ENCODE peak calls at places on chromosome 17, in six cellular contexts. N, P, T, F, H and Y are unnamed samples.

GRCh38 chr17:57357392-57357784 is 101.1 kb downstream of the MSI2 start:
- DNase-seq in N (no peak), P (no peak), T (no peak), F (no peak), H (no peak), Y (no peak)

GRCh38 chr17:16215965-16216316 is 607 bp upstream of the NCOR1 start:
- DNase-seq in N (peak), P (no peak), T (peak), F (no peak), H (no peak), Y (no peak)

GRCh38 chr17:39605492-39606433 is 2.0 kb downstream of the NEUROD2 start:
- DNase-seq in N (peak), P (no peak), T (no peak), F (no peak), H (no peak), Y (no peak)

GRCh38 chr17:83053021-83053778 is 26.2 kb upstream of the METRNL start:
- DNase-seq in N (no peak), P (peak), T (no peak), F (no peak), H (peak), Y (no peak)

GRCh38 chr17:7262192-7263070 is at the start of gene CLDN7:
- DNase-seq in N (no peak), P (no peak), T (no peak), F (no peak), H (no peak), Y (no peak)

GRCh38 chr17:79192503-79193500 is 118.2 kb downstream of the ENGASE start:
- DNase-seq in N (peak), P (peak), T (no peak), F (no peak), H (no peak), Y (peak)

GRCh38 chr17:43324205-43324893 is 74.4 kb upstream of the ARL4D start:
- DNase-seq in N (no peak), P (no peak), T (no peak), F (no peak), H (no peak), Y (no peak)

GRCh38 chr17:78512976-78513375 is 64.2 kb downstream of the DNAH17 start:
- DNase-seq in N (no peak), P (no peak), T (no peak), F (no peak), H (no peak), Y (no peak)

GRCh38 chr17:46212634-46213435 is 19.6 kb upstream of the KANSL1 start:
- DNase-seq in N (peak), P (peak), T (peak), F (peak), H (peak), Y (peak)

GRCh38 chr17:39754958-39755549 is 17.3 kb downstream of the GRB7 start:
- DNase-seq in N (peak), P (no peak), T (no peak), F (no peak), H (no peak), Y (no peak)

GRCh38 chr17:65218261-65218660 is 81.1 kb downstream of the RGS9 start:
- DNase-seq in N (no peak), P (no peak), T (no peak), F (no peak), H (no peak), Y (no peak)

GRCh38 chr17:38428150-38428642 is at the start of gene ARHGAP23:
- DNase-seq in N (peak), P (peak), T (peak), F (no peak), H (no peak), Y (no peak)

GRCh38 chr17:34537445-34537844 is 41.9 kb upstream of the TMEM132E start:
- DNase-seq in N (no peak), P (no peak), T (no peak), F (no peak), H (no peak), Y (no peak)

GRCh38 chr17:34539881-34540280 is 39.5 kb upstream of the TMEM132E start:
- DNase-seq in N (no peak), P (no peak), T (no peak), F (no peak), H (no peak), Y (no peak)

GRCh38 chr17:34547453-34548063 is 31.8 kb upstream of the TMEM132E start:
- DNase-seq in N (no peak), P (no peak), T (no peak), F (no peak), H (no peak), Y (no peak)

GRCh38 chr17:34542700-34543336 is 36.6 kb upstream of the TMEM132E start:
- DNase-seq in N (peak), P (no peak), T (no peak), F (no peak), H (no peak), Y (peak)
- TF ChIP-seq CTCF in N (peak), P (peak), T (peak), F (peak), H (peak), Y (peak)

DNA sequence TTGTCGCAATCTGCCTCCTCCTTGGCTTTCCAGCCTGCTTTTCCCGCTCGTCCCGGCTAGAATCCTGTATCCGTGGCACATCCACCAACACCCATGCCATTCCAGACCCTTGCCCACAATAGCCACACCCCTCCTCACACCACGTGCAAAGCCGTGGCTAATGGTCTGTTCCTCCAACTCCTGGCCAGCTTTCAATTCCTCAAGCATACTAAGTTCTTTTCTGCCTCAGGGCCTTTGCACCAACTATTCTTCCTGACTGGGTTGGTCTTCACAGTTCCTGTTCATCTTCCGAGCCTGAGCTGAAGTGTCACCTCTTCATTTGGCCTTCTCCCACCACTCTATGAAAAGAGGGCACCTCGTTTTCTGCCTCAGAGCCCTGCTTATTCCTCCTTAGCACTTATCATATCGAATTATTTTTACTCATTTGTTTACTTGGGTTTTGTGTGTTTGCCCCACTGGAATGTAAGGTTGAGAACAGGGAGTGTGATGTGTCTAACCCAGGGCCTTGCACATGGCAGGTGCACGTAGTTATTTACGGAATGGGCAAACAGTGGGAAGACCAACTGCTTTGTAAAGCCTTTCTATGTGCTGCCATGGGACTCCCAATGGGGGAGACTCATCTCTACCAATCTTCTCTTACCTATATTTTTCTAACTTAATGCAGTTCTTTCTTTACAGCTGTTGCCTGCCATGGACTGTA is 69.0 kb downstream of the CDK5R1 start:
- DNase-seq in N (no peak), P (no peak), T (no peak), F (no peak), H (no peak), Y (no peak)
- TF ChIP-seq CTCF in N (no peak), P (no peak), T (no peak), F (no peak), H (no peak), Y (no peak)

GRCh38 chr17:50501054-50501453 is 7.2 kb upstream of the MYCBPAP start:
- DNase-seq in N (peak), P (peak), T (peak), F (no peak), H (no peak), Y (peak)
- TF ChIP-seq CTCF in N (peak), P (peak), T (no peak), F (peak), H (peak), Y (peak)

GRCh38 chr17:40873255-40873654 is 6.2 kb upstream of the KRT12 start:
- DNase-seq in N (no peak), P (no peak), T (no peak), F (no peak), H (no peak), Y (no peak)
- TF ChIP-seq CTCF in N (no peak), P (peak), T (no peak), F (peak), H (no peak), Y (no peak)

GRCh38 chr17:50902768-50903353 is 36.7 kb upstream of the TOB1 start:
- DNase-seq in N (no peak), P (no peak), T (no peak), F (no peak), H (no peak), Y (no peak)

GRCh38 chr17:50899559-50900319 is 33.6 kb upstream of the TOB1 start:
- DNase-seq in N (no peak), P (no peak), T (no peak), F (no peak), H (no peak), Y (no peak)

GRCh38 chr17:50900383-50900892 is 34.3 kb upstream of the TOB1 start:
- DNase-seq in N (no peak), P (no peak), T (no peak), F (no peak), H (no peak), Y (no peak)

GRCh38 chr17:50898369-50899004 is 32.3 kb upstream of the TOB1 start:
- DNase-seq in N (no peak), P (no peak), T (no peak), F (no peak), H (no peak), Y (no peak)

DNA sequence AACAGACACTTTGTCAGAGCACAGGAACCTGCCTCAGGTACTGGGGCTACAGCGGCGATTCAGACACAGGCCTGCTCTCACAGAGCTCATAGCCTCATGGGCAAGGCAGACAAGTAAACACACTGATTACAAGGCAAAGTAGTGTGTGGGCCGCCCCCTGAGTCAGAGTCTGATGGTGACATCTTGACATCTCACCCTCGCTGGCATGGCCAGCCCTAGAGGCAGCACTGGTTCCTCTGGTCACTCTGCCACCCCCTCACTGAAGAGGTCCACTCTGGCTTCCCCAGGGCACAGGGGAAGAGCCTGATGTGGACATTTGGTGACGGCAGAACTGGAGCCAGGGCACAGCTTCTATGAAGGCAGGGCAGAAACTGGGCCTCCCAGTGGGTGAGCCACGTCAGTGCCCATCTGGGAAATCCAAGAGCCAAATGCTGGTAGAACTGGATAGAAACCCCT is 32.9 kb upstream of the TOB1 start:
- DNase-seq in N (no peak), P (no peak), T (no peak), F (no peak), H (no peak), Y (no peak)
- TF ChIP-seq CTCF in N (no peak), P (no peak), T (no peak), F (no peak), H (no peak), Y (no peak)

GRCh38 chr17:32723310-32723955 is 153.5 kb downstream of the MYO1D start:
- DNase-seq in N (no peak), P (no peak), T (no peak), F (no peak), H (no peak), Y (no peak)

GRCh38 chr17:32725697-32726096 is 151.2 kb downstream of the MYO1D start:
- DNase-seq in N (no peak), P (no peak), T (no peak), F (no peak), H (no peak), Y (no peak)

GRCh38 chr17:32722733-32723132 is 154.2 kb downstream of the MYO1D start:
- DNase-seq in N (no peak), P (no peak), T (no peak), F (no peak), H (no peak), Y (no peak)

GRCh38 chr17:32720671-32721070 is 156.3 kb downstream of the MYO1D start:
- DNase-seq in N (no peak), P (no peak), T (no peak), F (no peak), H (no peak), Y (no peak)

DNA sequence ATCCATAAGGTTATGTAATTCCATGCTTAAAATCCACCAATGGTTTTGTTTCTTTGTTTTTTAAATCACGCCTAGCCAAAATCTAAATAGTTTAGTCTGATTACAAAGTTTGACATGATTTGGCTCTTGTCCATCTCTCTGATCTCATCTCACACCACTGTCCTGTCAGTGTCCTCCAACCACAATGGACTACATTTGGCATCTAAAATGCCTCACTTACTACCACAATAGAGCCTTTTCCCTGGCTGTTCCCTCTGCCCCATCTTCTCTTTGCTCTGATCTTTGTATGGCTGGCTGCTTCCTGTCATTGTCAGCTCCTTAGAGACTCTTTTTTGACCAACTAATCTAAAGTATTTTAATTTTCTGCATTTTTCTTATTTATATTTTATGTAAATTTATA is 157.2 kb downstream of the MYO1D start:
- DNase-seq in N (no peak), P (no peak), T (no peak), F (no peak), H (no peak), Y (no peak)
- TF ChIP-seq CTCF in N (no peak), P (no peak), T (no peak), F (no peak), H (no peak), Y (no peak)

GRCh38 chr17:60901222-60901621 is 223.6 kb downstream of the BCAS3 start:
- DNase-seq in N (no peak), P (peak), T (no peak), F (no peak), H (no peak), Y (no peak)
- TF ChIP-seq CTCF in N (no peak), P (peak), T (no peak), F (no peak), H (no peak), Y (no peak)